ENCODE peak calls at places on chromosomes 7 and 10, in four cellular contexts. K is right lobe of liver, B is A549, O is esophagus muscularis mucosa. U is an unnamed sample.

GRCh38 chr7:10476642-10477041 is 497.0 kb upstream of the PHF14 start:
- DNase-seq in B (no peak), K (no peak), O (no peak), U (no peak)

GRCh38 chr7:51246258-51247245 is 70.1 kb downstream of the COBL start:
- DNase-seq in B (no peak), O (no peak), K (no peak), U (no peak)

GRCh38 chr10:79984851-79985250 is 35.9 kb upstream of the SFTPD start:
- DNase-seq in K (no peak), B (no peak), O (no peak), U (no peak)

GRCh38 chr10:72356987-72357386 is 2.3 kb upstream of the DNAJB12 start:
- DNase-seq in B (no peak), K (no peak), O (no peak), U (no peak)

GRCh38 chr7:79055722-79056415 is 397.6 kb downstream of the MAGI2 start:
- DNase-seq in K (no peak), B (no peak), O (no peak), U (no peak)

GRCh38 chr10:80197972-80198591 is 7.3 kb downstream of the ANXA11 start:
- DNase-seq in K (no peak), O (no peak), B (no peak), U (no peak)

GRCh38 chr7:124084024-124084423 is 51.2 kb upstream of the TMEM229A start:
- DNase-seq in K (no peak), B (no peak), O (no peak), U (no peak)

GRCh38 chr7:47580811-47581331 is 1.0 kb downstream of the TNS3 start:
- DNase-seq in O (no peak), B (no peak), K (no peak), U (no peak)

GRCh38 chr7:15086882-15087281 is 184.3 kb upstream of the DGKB start:
- DNase-seq in B (no peak), O (no peak), K (no peak), U (no peak)

GRCh38 chr10:122307669-122308486 is 36.8 kb downstream of the BTBD16 start:
- DNase-seq in K (no peak), B (peak), O (no peak), U (no peak)

DNA sequence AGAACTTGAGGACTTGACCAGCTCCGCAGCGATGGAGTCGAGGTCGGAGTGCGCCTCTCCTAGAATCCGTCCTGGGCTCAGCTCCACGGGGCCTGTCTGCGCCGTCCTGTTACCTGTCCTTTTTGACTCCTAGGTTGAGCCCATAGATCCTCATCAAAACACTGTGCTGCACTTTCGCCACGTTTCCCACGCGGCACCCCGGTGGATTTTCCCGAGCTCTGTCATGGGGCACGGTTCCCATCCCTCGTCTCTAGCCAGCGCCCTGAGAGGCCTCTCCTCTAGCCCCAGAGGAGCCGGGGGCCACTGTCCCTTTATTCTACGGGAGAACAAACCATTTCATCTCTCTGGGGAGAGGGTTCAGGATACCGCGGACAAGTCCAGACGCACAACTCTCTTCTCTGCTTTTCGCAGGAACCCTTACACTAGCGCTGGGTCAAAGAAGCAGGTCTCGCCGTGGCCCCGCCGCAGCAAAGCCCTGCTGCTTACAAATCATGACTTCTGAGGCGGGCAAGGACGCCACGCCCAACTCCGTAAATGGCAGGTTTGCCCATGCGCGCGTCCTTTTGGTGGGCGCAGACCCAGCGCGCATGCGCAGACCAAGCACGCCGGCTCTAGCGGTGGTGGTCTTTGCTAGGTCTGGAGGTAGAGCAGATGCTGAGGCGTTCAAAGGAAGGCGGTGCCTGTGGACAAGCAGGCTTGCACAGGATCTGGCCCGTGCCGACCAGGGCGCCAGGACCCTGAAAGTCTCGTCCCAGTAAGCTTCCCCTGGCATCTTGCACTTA is 10.3 kb upstream of the ANKRD7 start:
- DNase-seq in K (peak), B (peak), O (no peak), U (peak)
- TF ChIP-seq POLR2A in K (no peak), B (peak), O (no peak), U (peak)

DNA sequence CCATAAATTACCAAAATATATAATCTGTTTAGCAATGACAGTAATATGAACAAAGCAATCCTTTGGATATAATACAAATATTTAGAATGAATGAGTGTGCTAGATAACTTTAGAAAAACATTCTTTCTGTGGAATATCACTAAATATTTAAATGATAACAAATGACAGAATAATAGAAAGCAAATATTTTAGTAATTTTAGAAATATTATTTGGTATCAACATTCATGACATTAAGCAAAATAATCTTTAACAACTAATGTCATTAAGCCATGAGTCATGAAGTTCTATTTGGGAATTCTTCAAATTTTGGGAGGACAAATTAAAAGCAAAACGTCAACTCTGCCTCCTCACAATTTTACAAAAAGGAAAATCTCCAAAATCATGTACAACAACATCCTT is 844.8 kb upstream of the LRRN3 start:
- DNase-seq in B (no peak), K (no peak), O (no peak), U (no peak)
- TF ChIP-seq POLR2A in B (no peak), K (no peak), O (no peak), U (no peak)

DNA sequence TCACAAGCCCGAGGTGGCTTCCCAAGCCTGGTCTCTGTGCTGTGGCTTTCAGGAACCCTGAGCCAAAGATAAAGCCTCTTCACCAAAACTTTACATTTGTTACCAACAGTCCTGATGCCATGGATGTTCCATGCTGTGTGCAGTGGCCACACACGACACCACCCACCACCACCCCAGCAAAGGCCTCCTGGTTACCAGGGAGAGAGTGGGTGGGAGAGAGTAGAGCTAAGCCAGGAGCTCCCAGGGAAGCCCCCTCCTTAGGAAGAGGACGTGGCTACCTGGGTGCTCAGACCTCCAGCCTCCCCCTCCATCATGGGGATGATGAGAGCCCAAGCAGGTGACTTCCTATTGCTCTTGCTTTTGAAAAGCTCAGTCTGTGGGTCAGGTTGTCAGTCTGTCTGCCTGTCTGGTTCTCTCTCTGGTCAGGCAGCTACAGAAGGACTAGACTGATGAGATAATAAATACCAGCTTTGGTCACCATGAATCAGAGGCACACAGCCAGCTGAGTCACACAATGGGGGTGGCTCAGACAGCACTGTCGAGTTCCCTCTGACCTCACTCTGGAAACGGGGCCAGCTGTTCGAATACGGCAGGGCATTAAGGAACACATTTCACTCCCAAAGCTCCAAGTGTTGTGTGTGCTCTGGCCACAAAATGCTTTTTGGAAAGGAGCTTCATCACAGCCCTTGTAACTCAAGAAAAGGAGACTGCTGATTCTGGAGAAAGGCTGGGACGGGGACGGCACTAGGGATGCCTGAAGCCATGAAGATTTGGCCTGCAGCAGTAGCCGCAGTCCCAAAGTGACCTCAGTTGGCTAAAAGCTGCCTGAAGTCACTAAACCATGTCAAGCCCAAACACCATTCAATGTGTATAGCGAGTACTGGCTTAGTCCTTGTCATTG is 166.0 kb downstream of the FANK1 start:
- DNase-seq in K (no peak), O (no peak), B (peak), U (no peak)
- TF ChIP-seq POLR2A in K (no peak), O (no peak), B (no peak), U (no peak)

DNA sequence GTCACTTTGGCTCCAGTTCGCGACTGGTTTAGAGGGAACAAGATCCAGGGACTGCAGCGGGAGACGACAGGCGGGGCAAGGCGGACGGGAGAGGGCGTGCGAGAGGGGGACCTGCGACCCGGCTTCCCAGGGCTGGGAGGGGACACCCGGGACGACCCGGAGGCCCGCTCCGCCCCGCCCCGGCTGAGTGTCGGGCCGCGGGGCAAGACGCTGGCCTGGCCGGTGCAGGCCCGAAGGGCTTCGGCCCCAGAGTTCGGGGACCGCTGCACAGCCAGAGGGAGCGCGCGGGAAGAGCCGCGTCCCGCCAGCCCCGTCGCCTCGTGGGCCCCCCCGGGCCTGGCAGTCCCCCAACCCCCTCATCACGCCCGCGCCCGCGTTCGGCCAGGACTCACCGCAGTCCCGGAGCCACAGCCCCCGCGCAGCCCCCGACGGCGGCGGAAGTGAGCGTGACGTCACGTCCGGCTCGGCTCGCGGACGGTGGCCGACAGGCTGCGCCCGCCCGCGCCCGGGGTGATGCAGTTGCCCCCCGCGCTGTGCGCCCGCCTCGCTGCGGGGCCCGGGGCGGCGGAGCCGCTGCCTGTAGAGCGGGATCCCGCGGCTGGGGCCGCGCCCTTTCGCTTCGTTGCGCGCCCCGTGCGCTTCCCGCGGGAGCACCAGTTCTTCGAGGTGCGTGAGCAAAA is at the start of the genes TUBGCP2 and ZNF511:
- DNase-seq in B (peak), K (peak), O (peak), U (peak)
- TF ChIP-seq POLR2A in B (peak), K (peak), O (peak), U (peak)

GRCh38 chr10:97442277-97442676 is 3.5 kb downstream of the EXOSC1 start:
- DNase-seq in O (no peak), B (no peak), K (no peak), U (no peak)

GRCh38 chr10:97445357-97445721 is 467 bp downstream of the EXOSC1 start:
- DNase-seq in K (no peak), B (no peak), O (no peak), U (no peak)

GRCh38 chr10:97444212-97444611 is 1.6 kb downstream of the EXOSC1 start:
- DNase-seq in B (no peak), O (no peak), K (no peak), U (no peak)

GRCh38 chr10:97450828-97451227 is 4.9 kb downstream of the ZDHHC16 start:
- DNase-seq in B (no peak), O (no peak), K (no peak), U (no peak)

GRCh38 chr10:97445722-97446639 is at the start of the genes EXOSC1 and ZDHHC16:
- DNase-seq in O (peak), B (peak), K (peak), U (peak)
- TF ChIP-seq POLR2A in O (peak), B (peak), K (peak), U (peak)

DNA sequence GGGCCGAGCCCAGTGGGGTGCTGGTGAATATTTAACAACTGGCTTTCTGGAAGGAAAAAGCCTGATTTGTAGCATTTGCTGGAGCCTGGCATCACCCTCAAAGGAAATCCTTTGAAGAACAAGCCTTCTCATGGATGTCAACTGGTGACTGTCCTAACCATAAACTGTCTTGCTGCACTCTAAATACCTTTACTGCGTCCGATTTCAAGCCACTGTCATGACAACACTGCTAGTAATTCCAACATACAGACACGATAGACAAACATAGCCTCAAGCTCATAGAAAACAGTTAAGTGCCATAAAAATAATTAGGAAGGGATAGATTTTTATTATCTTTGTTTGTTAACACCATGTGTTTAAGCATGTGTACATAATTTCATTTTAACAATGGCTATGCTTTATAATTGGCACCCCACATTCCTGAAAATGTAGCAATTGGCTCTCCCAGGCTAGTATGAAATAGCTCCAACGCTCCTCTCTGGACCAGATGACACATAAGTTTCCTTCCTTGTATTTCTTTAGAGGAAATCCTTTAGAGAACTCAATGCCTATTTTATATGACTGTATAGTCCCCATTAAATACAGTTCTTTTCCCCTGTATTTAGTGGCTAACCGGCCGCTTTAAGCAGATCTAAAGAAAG is 273.3 kb downstream of the PRPF18 start:
- DNase-seq in K (no peak), O (no peak), B (no peak), U (no peak)
- TF ChIP-seq POLR2A in K (no peak), O (no peak), B (no peak), U (no peak)

GRCh38 chr7:100433592-100434296 is 2.6 kb downstream of the PPP1R35 start:
- DNase-seq in O (no peak), K (no peak), B (no peak), U (no peak)
- TF ChIP-seq POLR2A in O (no peak), K (no peak), B (no peak), U (no peak)

DNA sequence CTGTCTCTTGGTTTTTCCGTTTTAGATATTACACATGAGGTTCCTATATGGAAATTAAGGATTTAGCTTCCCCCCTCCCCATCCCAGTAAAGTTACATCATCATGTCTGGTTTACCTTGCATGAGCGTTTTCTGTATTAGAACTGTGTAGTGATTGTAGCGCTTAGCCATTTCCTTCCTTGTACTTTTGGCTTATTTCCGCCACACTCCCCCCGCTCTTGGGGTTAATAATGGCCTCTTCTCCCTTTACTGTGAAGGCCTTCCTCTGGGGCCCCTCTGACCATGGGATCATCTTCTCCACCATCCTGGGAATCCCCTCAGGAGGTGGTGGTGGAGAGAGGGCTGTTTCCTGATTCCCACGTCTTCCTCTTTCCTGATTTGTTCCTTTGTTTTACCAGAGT is 27.2 kb upstream of the AP5Z1 start:
- DNase-seq in B (no peak), K (no peak), O (no peak), U (no peak)
- TF ChIP-seq POLR2A in B (no peak), K (no peak), O (no peak), U (no peak)

U was measured in GM12892.